ENCODE peak calls at places on chromosomes 6 and 20, in five cellular contexts. One of them, this sample, is unnamed.

GRCh38 chr6:69386431-69386830 is 410.4 kb downstream of the LMBRD1 start:
- DNase-seq in stimulated activated CD4-positive, alpha-beta T cell treated with anti-CD3 and anti-CD28 coated beads, Interleukin-4, amount 100 ng/mL, for 48 hours: no peak
- DNase-seq in brain microvascular endothelial cell: no peak
- DNase-seq in RWPE1: no peak
- DNase-seq in fibroblast of mammary gland: no peak
- DNase-seq in this sample: no peak

GRCh38 chr20:50446351-50447101 is 63.7 kb upstream of the PTPN1 start:
- DNase-seq in brain microvascular endothelial cell: no peak
- DNase-seq in RWPE1: no peak
- DNase-seq in stimulated activated CD4-positive, alpha-beta T cell treated with anti-CD3 and anti-CD28 coated beads, Interleukin-4, amount 100 ng/mL, for 48 hours: no peak
- DNase-seq in fibroblast of mammary gland: no peak
- DNase-seq in this sample: no peak

GRCh38 chr6:168387911-168388310 is 53.1 kb upstream of the SMOC2 start:
- DNase-seq in fibroblast of mammary gland: no peak
- DNase-seq in brain microvascular endothelial cell: no peak
- DNase-seq in stimulated activated CD4-positive, alpha-beta T cell treated with anti-CD3 and anti-CD28 coated beads, Interleukin-4, amount 100 ng/mL, for 48 hours: no peak
- DNase-seq in RWPE1: no peak
- DNase-seq in this sample: no peak

GRCh38 chr6:88115307-88115706 is 50.8 kb downstream of the CNR1 start:
- DNase-seq in stimulated activated CD4-positive, alpha-beta T cell treated with anti-CD3 and anti-CD28 coated beads, Interleukin-4, amount 100 ng/mL, for 48 hours: no peak
- DNase-seq in brain microvascular endothelial cell: no peak
- DNase-seq in RWPE1: no peak
- DNase-seq in fibroblast of mammary gland: no peak
- DNase-seq in this sample: no peak

GRCh38 chr6:157405986-157406385 is 25.0 kb downstream of the ZDHHC14 start:
- DNase-seq in fibroblast of mammary gland: peak
- DNase-seq in brain microvascular endothelial cell: peak
- DNase-seq in RWPE1: peak
- DNase-seq in stimulated activated CD4-positive, alpha-beta T cell treated with anti-CD3 and anti-CD28 coated beads, Interleukin-4, amount 100 ng/mL, for 48 hours: no peak
- DNase-seq in this sample: no peak

GRCh38 chr6:135703621-135704020 is 147.9 kb upstream of the PDE7B start:
- DNase-seq in stimulated activated CD4-positive, alpha-beta T cell treated with anti-CD3 and anti-CD28 coated beads, Interleukin-4, amount 100 ng/mL, for 48 hours: no peak
- DNase-seq in fibroblast of mammary gland: peak
- DNase-seq in brain microvascular endothelial cell: no peak
- DNase-seq in RWPE1: no peak
- DNase-seq in this sample: no peak

GRCh38 chr20:6767536-6768227 is at the start of gene BMP2:
- DNase-seq in stimulated activated CD4-positive, alpha-beta T cell treated with anti-CD3 and anti-CD28 coated beads, Interleukin-4, amount 100 ng/mL, for 48 hours: no peak
- DNase-seq in RWPE1: peak
- DNase-seq in brain microvascular endothelial cell: peak
- DNase-seq in fibroblast of mammary gland: peak
- DNase-seq in this sample: no peak

GRCh38 chr6:117167520-117168271 is 97.7 kb upstream of the VGLL2 start:
- DNase-seq in RWPE1: peak
- DNase-seq in fibroblast of mammary gland: no peak
- DNase-seq in stimulated activated CD4-positive, alpha-beta T cell treated with anti-CD3 and anti-CD28 coated beads, Interleukin-4, amount 100 ng/mL, for 48 hours: no peak
- DNase-seq in brain microvascular endothelial cell: no peak
- DNase-seq in this sample: no peak

GRCh38 chr20:35699914-35700624 is 864 bp downstream of the ROMO1 start:
- DNase-seq in fibroblast of mammary gland: no peak
- DNase-seq in stimulated activated CD4-positive, alpha-beta T cell treated with anti-CD3 and anti-CD28 coated beads, Interleukin-4, amount 100 ng/mL, for 48 hours: no peak
- DNase-seq in brain microvascular endothelial cell: no peak
- DNase-seq in RWPE1: no peak
- DNase-seq in this sample: no peak

GRCh38 chr6:154842828-154843227 is 109.6 kb downstream of the SCAF8 start:
- DNase-seq in RWPE1: no peak
- DNase-seq in brain microvascular endothelial cell: no peak
- DNase-seq in fibroblast of mammary gland: no peak
- DNase-seq in stimulated activated CD4-positive, alpha-beta T cell treated with anti-CD3 and anti-CD28 coated beads, Interleukin-4, amount 100 ng/mL, for 48 hours: no peak
- DNase-seq in this sample: no peak

GRCh38 chr20:16863315-16863714 is 115.2 kb downstream of the OTOR start:
- DNase-seq in RWPE1: no peak
- DNase-seq in brain microvascular endothelial cell: no peak
- DNase-seq in fibroblast of mammary gland: no peak
- DNase-seq in stimulated activated CD4-positive, alpha-beta T cell treated with anti-CD3 and anti-CD28 coated beads, Interleukin-4, amount 100 ng/mL, for 48 hours: no peak
- DNase-seq in this sample: no peak

GRCh38 chr20:19566226-19566960 is 191.7 kb upstream of the RIN2 start:
- DNase-seq in fibroblast of mammary gland: peak
- DNase-seq in stimulated activated CD4-positive, alpha-beta T cell treated with anti-CD3 and anti-CD28 coated beads, Interleukin-4, amount 100 ng/mL, for 48 hours: no peak
- DNase-seq in RWPE1: no peak
- DNase-seq in brain microvascular endothelial cell: peak
- DNase-seq in this sample: no peak

GRCh38 chr6:140045116-140045515 is 670.7 kb upstream of the CITED2 start:
- DNase-seq in stimulated activated CD4-positive, alpha-beta T cell treated with anti-CD3 and anti-CD28 coated beads, Interleukin-4, amount 100 ng/mL, for 48 hours: no peak
- DNase-seq in brain microvascular endothelial cell: no peak
- DNase-seq in RWPE1: no peak
- DNase-seq in fibroblast of mammary gland: no peak
- DNase-seq in this sample: no peak

GRCh38 chr6:93679836-93680235 is 260.5 kb upstream of the EPHA7 start:
- DNase-seq in brain microvascular endothelial cell: no peak
- DNase-seq in RWPE1: no peak
- DNase-seq in fibroblast of mammary gland: no peak
- DNase-seq in stimulated activated CD4-positive, alpha-beta T cell treated with anti-CD3 and anti-CD28 coated beads, Interleukin-4, amount 100 ng/mL, for 48 hours: no peak
- DNase-seq in this sample: no peak

GRCh38 chr6:111846511-111847409 is 26.5 kb downstream of the FYN start:
- DNase-seq in fibroblast of mammary gland: no peak
- DNase-seq in brain microvascular endothelial cell: no peak
- DNase-seq in RWPE1: no peak
- DNase-seq in stimulated activated CD4-positive, alpha-beta T cell treated with anti-CD3 and anti-CD28 coated beads, Interleukin-4, amount 100 ng/mL, for 48 hours: no peak
- DNase-seq in this sample: peak

GRCh38 chr6:71238351-71238750 is 50.3 kb upstream of the OGFRL1 start:
- DNase-seq in brain microvascular endothelial cell: peak
- DNase-seq in stimulated activated CD4-positive, alpha-beta T cell treated with anti-CD3 and anti-CD28 coated beads, Interleukin-4, amount 100 ng/mL, for 48 hours: no peak
- DNase-seq in RWPE1: no peak
- DNase-seq in fibroblast of mammary gland: peak
- DNase-seq in this sample: no peak

GRCh38 chr6:42429042-42429574 is 22.6 kb downstream of the TRERF1 start:
- DNase-seq in fibroblast of mammary gland: no peak
- DNase-seq in brain microvascular endothelial cell: no peak
- DNase-seq in stimulated activated CD4-positive, alpha-beta T cell treated with anti-CD3 and anti-CD28 coated beads, Interleukin-4, amount 100 ng/mL, for 48 hours: no peak
- DNase-seq in RWPE1: no peak
- DNase-seq in this sample: no peak

GRCh38 chr6:16401868-16402267 is 163.5 kb downstream of the GMPR start:
- DNase-seq in fibroblast of mammary gland: peak
- DNase-seq in RWPE1: no peak
- DNase-seq in brain microvascular endothelial cell: no peak
- DNase-seq in stimulated activated CD4-positive, alpha-beta T cell treated with anti-CD3 and anti-CD28 coated beads, Interleukin-4, amount 100 ng/mL, for 48 hours: no peak
- DNase-seq in this sample: no peak

GRCh38 chr20:38165966-38166706 is 1.1 kb upstream of the TGM2 start:
- DNase-seq in brain microvascular endothelial cell: no peak
- DNase-seq in fibroblast of mammary gland: no peak
- DNase-seq in stimulated activated CD4-positive, alpha-beta T cell treated with anti-CD3 and anti-CD28 coated beads, Interleukin-4, amount 100 ng/mL, for 48 hours: no peak
- DNase-seq in RWPE1: no peak
- DNase-seq in this sample: no peak

GRCh38 chr6:108633436-108633835 is 72.7 kb downstream of the FOXO3 start:
- DNase-seq in fibroblast of mammary gland: no peak
- DNase-seq in brain microvascular endothelial cell: no peak
- DNase-seq in RWPE1: no peak
- DNase-seq in stimulated activated CD4-positive, alpha-beta T cell treated with anti-CD3 and anti-CD28 coated beads, Interleukin-4, amount 100 ng/mL, for 48 hours: no peak
- DNase-seq in this sample: no peak

GRCh38 chr6:45105170-45105820 is 222.8 kb upstream of the RUNX2 start:
- DNase-seq in fibroblast of mammary gland: peak
- DNase-seq in stimulated activated CD4-positive, alpha-beta T cell treated with anti-CD3 and anti-CD28 coated beads, Interleukin-4, amount 100 ng/mL, for 48 hours: no peak
- DNase-seq in RWPE1: no peak
- DNase-seq in brain microvascular endothelial cell: no peak
- DNase-seq in this sample: no peak

GRCh38 chr6:33904050-33904827 is 100.4 kb upstream of the MLN start:
- DNase-seq in RWPE1: no peak
- DNase-seq in brain microvascular endothelial cell: no peak
- DNase-seq in fibroblast of mammary gland: no peak
- DNase-seq in stimulated activated CD4-positive, alpha-beta T cell treated with anti-CD3 and anti-CD28 coated beads, Interleukin-4, amount 100 ng/mL, for 48 hours: peak
- DNase-seq in this sample: peak

GRCh38 chr6:99590728-99591672 is 15.6 kb upstream of the PRDM13 start:
- DNase-seq in brain microvascular endothelial cell: no peak
- DNase-seq in stimulated activated CD4-positive, alpha-beta T cell treated with anti-CD3 and anti-CD28 coated beads, Interleukin-4, amount 100 ng/mL, for 48 hours: no peak
- DNase-seq in RWPE1: no peak
- DNase-seq in fibroblast of mammary gland: no peak
- DNase-seq in this sample: no peak

GRCh38 chr6:7257521-7258230 is 55.3 kb downstream of the SSR1 start:
- DNase-seq in RWPE1: no peak
- DNase-seq in stimulated activated CD4-positive, alpha-beta T cell treated with anti-CD3 and anti-CD28 coated beads, Interleukin-4, amount 100 ng/mL, for 48 hours: no peak
- DNase-seq in brain microvascular endothelial cell: no peak
- DNase-seq in fibroblast of mammary gland: no peak
- DNase-seq in this sample: no peak

GRCh38 chr6:155310596-155310995 is 3.7 kb downstream of the TFB1M start:
- DNase-seq in stimulated activated CD4-positive, alpha-beta T cell treated with anti-CD3 and anti-CD28 coated beads, Interleukin-4, amount 100 ng/mL, for 48 hours: no peak
- DNase-seq in brain microvascular endothelial cell: no peak
- DNase-seq in RWPE1: peak
- DNase-seq in fibroblast of mammary gland: peak
- DNase-seq in this sample: no peak

GRCh38 chr6:33215281-33215680 is 7.0 kb downstream of the RING1 start:
- DNase-seq in fibroblast of mammary gland: no peak
- DNase-seq in brain microvascular endothelial cell: no peak
- DNase-seq in stimulated activated CD4-positive, alpha-beta T cell treated with anti-CD3 and anti-CD28 coated beads, Interleukin-4, amount 100 ng/mL, for 48 hours: no peak
- DNase-seq in RWPE1: no peak
- DNase-seq in this sample: no peak

GRCh38 chr6:158384671-158385110 is 72.4 kb downstream of the TULP4 start:
- DNase-seq in fibroblast of mammary gland: no peak
- DNase-seq in stimulated activated CD4-positive, alpha-beta T cell treated with anti-CD3 and anti-CD28 coated beads, Interleukin-4, amount 100 ng/mL, for 48 hours: no peak
- DNase-seq in brain microvascular endothelial cell: no peak
- DNase-seq in RWPE1: no peak
- DNase-seq in this sample: no peak

GRCh38 chr6:118207947-118208346 is 300.9 kb downstream of the SLC35F1 start:
- DNase-seq in stimulated activated CD4-positive, alpha-beta T cell treated with anti-CD3 and anti-CD28 coated beads, Interleukin-4, amount 100 ng/mL, for 48 hours: no peak
- DNase-seq in RWPE1: no peak
- DNase-seq in brain microvascular endothelial cell: no peak
- DNase-seq in fibroblast of mammary gland: no peak
- DNase-seq in this sample: no peak

GRCh38 chr6:89997456-89998445 is 103.5 kb downstream of the GJA10 start:
- DNase-seq in brain microvascular endothelial cell: no peak
- DNase-seq in fibroblast of mammary gland: peak
- DNase-seq in RWPE1: no peak
- DNase-seq in stimulated activated CD4-positive, alpha-beta T cell treated with anti-CD3 and anti-CD28 coated beads, Interleukin-4, amount 100 ng/mL, for 48 hours: no peak
- DNase-seq in this sample: no peak

GRCh38 chr6:128697392-128697689 is 176.9 kb upstream of the PTPRK start:
- DNase-seq in stimulated activated CD4-positive, alpha-beta T cell treated with anti-CD3 and anti-CD28 coated beads, Interleukin-4, amount 100 ng/mL, for 48 hours: no peak
- DNase-seq in fibroblast of mammary gland: no peak
- DNase-seq in brain microvascular endothelial cell: no peak
- DNase-seq in RWPE1: no peak
- DNase-seq in this sample: no peak

GRCh38 chr6:135274561-135275293 is 93.6 kb downstream of the MYB start:
- DNase-seq in RWPE1: no peak
- DNase-seq in stimulated activated CD4-positive, alpha-beta T cell treated with anti-CD3 and anti-CD28 coated beads, Interleukin-4, amount 100 ng/mL, for 48 hours: no peak
- DNase-seq in fibroblast of mammary gland: no peak
- DNase-seq in brain microvascular endothelial cell: peak
- DNase-seq in this sample: no peak

GRCh38 chr6:170135041-170135440 is 155.8 kb downstream of the DLL1 start:
- DNase-seq in stimulated activated CD4-positive, alpha-beta T cell treated with anti-CD3 and anti-CD28 coated beads, Interleukin-4, amount 100 ng/mL, for 48 hours: no peak
- DNase-seq in fibroblast of mammary gland: no peak
- DNase-seq in brain microvascular endothelial cell: no peak
- DNase-seq in RWPE1: no peak
- DNase-seq in this sample: no peak

GRCh38 chr20:53623454-53624206 is 30.0 kb upstream of the ZNF217 start:
- DNase-seq in stimulated activated CD4-positive, alpha-beta T cell treated with anti-CD3 and anti-CD28 coated beads, Interleukin-4, amount 100 ng/mL, for 48 hours: no peak
- DNase-seq in brain microvascular endothelial cell: peak
- DNase-seq in RWPE1: peak
- DNase-seq in fibroblast of mammary gland: peak
- DNase-seq in this sample: peak

GRCh38 chr6:112370946-112371345 is 23.8 kb downstream of the RFPL4B start:
- DNase-seq in RWPE1: no peak
- DNase-seq in stimulated activated CD4-positive, alpha-beta T cell treated with anti-CD3 and anti-CD28 coated beads, Interleukin-4, amount 100 ng/mL, for 48 hours: no peak
- DNase-seq in fibroblast of mammary gland: peak
- DNase-seq in brain microvascular endothelial cell: no peak
- DNase-seq in this sample: no peak

GRCh38 chr20:33578510-33578909 is 83.6 kb upstream of the C20orf144 start:
- DNase-seq in stimulated activated CD4-positive, alpha-beta T cell treated with anti-CD3 and anti-CD28 coated beads, Interleukin-4, amount 100 ng/mL, for 48 hours: no peak
- DNase-seq in brain microvascular endothelial cell: no peak
- DNase-seq in fibroblast of mammary gland: peak
- DNase-seq in RWPE1: no peak
- DNase-seq in this sample: no peak

GRCh38 chr20:18496042-18496441 is 983 bp downstream of the RBBP9 start:
- DNase-seq in fibroblast of mammary gland: peak
- DNase-seq in stimulated activated CD4-positive, alpha-beta T cell treated with anti-CD3 and anti-CD28 coated beads, Interleukin-4, amount 100 ng/mL, for 48 hours: no peak
- DNase-seq in RWPE1: no peak
- DNase-seq in brain microvascular endothelial cell: no peak
- DNase-seq in this sample: no peak